ENCODE peak calls at places on chromosomes 6 and 20, in nine cellular contexts. H is body of pancreas, Q is lung, P is transverse colon, C is brain microvascular endothelial cell, N is hepatocyte, G is WERI-Rb-1, S is cardiac muscle cell, R is astrocyte of the cerebellum. I is an unnamed sample.

GRCh38 chr6:51934098-51934497 is 153.3 kb downstream of the PKHD1 start:
- DNase-seq in H (no peak), S (no peak), N (no peak), G (peak; percentile 35), R (no peak), P (no peak), C (no peak), Q (no peak), I (no peak)

GRCh38 chr6:168636147-168636982 is 195.4 kb downstream of the SMOC2 start:
- DNase-seq in G (no peak), P (no peak), C (no peak), R (no peak), S (no peak), Q (no peak), H (no peak), N (no peak), I (no peak)

GRCh38 chr20:2149507-2149906 is 47.9 kb downstream of the STK35 start:
- DNase-seq in R (no peak), G (no peak), Q (no peak), H (no peak), S (no peak), N (no peak), P (no peak), C (no peak), I (no peak)

GRCh38 chr6:128516514-128516898 is 3.9 kb downstream of the PTPRK start:
- DNase-seq in S (no peak), P (no peak), Q (no peak), C (no peak), G (no peak), N (peak; percentile 45), H (no peak), R (no peak), I (no peak)

GRCh38 chr20:53914091-53914860 is 156.1 kb downstream of the BCAS1 start:
- DNase-seq in Q (no peak), N (no peak), P (peak; percentile 8), S (peak; percentile 69), R (no peak), C (no peak), G (no peak), H (peak; percentile 18), I (no peak)

GRCh38 chr20:50348118-50348517 is 157.5 kb downstream of the CEBPB start:
- DNase-seq in G (no peak), C (no peak), H (peak; percentile 53), S (peak; percentile 90), Q (no peak), N (no peak), R (no peak), P (no peak), I (no peak)

GRCh38 chr20:51206032-51206662 is 183.2 kb upstream of the KCNG1 start:
- DNase-seq in G (no peak), P (no peak), S (no peak), C (no peak), Q (no peak), R (no peak), H (no peak), N (no peak), I (no peak)

GRCh38 chr20:2919518-2920245 is 46.4 kb downstream of the PTPRA start:
- DNase-seq in P (peak; percentile 34), N (peak; percentile 16), S (no peak), Q (no peak), G (no peak), C (no peak), R (no peak), H (no peak), I (no peak)

GRCh38 chr6:26299286-26300042 is 65.5 kb upstream of the BTN3A2 start:
- DNase-seq in H (no peak), C (peak; percentile 45), P (no peak), R (no peak), G (no peak), N (no peak), Q (no peak), S (no peak), I (no peak)

DNA sequence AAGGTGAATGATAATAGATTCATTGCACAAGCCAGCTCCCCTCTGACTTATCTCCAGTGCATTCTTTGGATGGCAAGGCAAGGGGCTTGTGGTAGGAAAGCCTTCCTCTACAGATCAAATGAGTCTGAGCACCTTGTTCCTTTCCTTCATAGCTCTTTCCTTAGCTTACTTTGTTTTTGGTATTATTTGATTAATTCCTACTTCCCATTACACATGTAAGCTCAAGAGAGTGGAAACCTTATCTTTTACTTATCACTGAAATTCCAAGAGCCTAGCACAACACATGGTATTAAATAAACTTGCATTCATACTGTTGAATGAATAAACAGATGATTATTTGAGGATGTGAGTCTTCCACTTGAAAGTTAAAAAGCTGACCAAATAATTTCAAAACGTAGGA is 41.7 kb downstream of the FRK start:
- DNase-seq in R (no peak), N (no peak), H (no peak), P (no peak), C (no peak), Q (no peak), G (no peak), S (peak; percentile 34), I (no peak)
- H3K4me3 ChIP-seq in R (no peak overlapping the region), N (no peak overlapping the region), H (no peak overlapping the region), P (no peak overlapping the region), C (no peak overlapping the region), Q (no peak overlapping the region), G (no peak overlapping the region), S (no peak overlapping the region), I (no peak overlapping the region)

DNA sequence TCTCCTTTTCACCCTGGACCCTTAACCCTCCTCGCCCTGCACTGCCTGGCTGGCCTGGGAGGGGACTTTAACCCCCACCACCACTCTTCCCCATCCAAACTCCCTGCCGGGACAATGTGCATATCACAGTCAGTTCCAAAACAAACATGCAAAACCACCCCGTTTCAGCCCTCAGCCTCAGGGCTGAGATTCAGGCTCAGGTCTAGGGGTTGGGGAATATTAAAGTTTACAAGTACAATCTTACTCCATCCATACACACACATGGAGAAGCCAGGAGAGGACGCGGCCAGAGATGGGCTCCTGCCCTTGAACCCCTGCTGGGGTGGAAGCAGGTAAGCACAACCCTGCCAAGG is 534 bp downstream of the KIAA1755 start:
- DNase-seq in R (no peak), G (no peak), S (peak; percentile 29), H (no peak), N (no peak), P (no peak), C (no peak), Q (no peak), I (no peak)
- H3K4me3 ChIP-seq in R (peak overlapping the region; percentile 51), G (peak overlapping the region; percentile 61), S (no peak overlapping the region), H (no peak overlapping the region), N (no peak overlapping the region), P (peak overlapping the region; percentile 30), C (peak overlapping the region; percentile 94), Q (no peak overlapping the region), I (peak overlapping the region; percentile 56)

DNA sequence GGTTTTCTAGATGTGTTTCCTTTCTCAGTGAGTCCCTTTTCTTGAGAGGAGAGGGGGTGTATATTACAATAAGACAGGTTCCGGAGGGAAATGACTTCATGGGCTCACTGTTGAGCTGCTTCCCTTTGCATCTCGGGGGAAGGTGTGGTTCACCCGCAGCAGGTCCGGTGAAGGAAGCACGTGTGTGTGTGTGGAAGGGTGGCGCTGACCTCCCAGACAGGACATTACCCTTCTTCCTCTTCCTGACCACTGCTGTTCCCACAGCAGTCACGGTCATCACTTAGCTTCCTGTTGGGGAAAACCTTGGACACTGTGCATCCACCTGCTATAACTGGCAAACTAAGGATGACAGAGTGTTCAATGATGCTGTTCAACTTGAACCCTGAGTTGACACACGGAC is 83.6 kb downstream of the PLEKHG1 start:
- DNase-seq in H (no peak), R (no peak), N (no peak), P (no peak), Q (no peak), C (no peak), G (no peak), S (no peak), I (no peak)
- H3K4me3 ChIP-seq in H (no peak overlapping the region), R (no peak overlapping the region), N (no peak overlapping the region), P (no peak overlapping the region), Q (peak overlapping the region; percentile 30), C (no peak overlapping the region), G (no peak overlapping the region), S (no peak overlapping the region), I (no peak overlapping the region)

GRCh38 chr6:11092654-11093053 is 980 bp upstream of the SMIM13 start:
- DNase-seq in N (no peak), H (no peak), Q (no peak), S (no peak), P (no peak), C (no peak), R (no peak), G (no peak), I (no peak)
- H3K4me3 ChIP-seq in N (peak overlapping the region; percentile 47), H (no peak overlapping the region), Q (no peak overlapping the region), S (peak overlapping the region; percentile 94), P (peak overlapping the region; percentile 64), C (peak overlapping the region; percentile 98), R (peak overlapping the region; percentile 67), G (peak overlapping the region; percentile 96), I (peak overlapping the region; percentile 99)

GRCh38 chr6:36735110-36735971 is 37.7 kb downstream of the RAB44 start:
- DNase-seq in C (peak; percentile 53), N (peak; percentile 68), G (no peak), S (peak; percentile 94), P (peak; percentile 79), R (peak; percentile 38), H (peak; percentile 63), Q (peak; percentile 76), I (peak; percentile 52)
- H3K4me3 ChIP-seq in C (peak overlapping the region; percentile 5), N (no peak overlapping the region), G (no peak overlapping the region), S (no peak overlapping the region), P (no peak overlapping the region), R (no peak overlapping the region), H (no peak overlapping the region), Q (no peak overlapping the region), I (peak overlapping the region; percentile 8)

DNA sequence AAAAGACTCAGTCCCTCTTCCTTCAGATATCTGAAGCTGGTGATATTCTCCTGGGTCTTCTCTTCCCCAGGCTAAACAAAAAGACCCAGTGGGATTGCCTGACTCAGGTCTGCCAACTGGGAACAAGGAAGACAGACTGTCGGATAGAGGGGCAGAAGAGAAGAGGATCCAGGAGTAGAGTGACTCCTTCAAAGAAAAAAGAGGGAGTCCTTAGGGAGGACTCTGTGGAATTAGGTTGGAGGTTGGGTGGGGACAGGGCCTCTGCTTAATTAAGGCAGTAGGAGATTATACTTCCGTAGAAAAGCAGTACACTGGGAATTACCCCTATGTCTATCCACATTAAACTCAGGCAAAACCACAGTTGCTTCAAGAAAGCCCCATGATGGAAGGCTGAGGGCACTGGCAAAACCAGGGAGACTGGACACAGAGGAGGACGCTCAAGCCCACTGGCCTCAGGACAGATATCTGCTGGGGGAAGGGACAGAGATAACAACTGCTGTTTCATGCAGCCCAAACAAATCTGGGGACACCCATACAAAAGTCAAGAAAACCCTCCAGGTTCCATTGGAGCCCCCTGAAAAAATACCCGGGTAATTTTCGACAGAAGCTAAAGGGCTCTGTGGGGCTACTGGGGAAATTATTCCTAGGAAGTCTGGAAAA is 5.7 kb downstream of the BCL2L1 start:
- DNase-seq in R (no peak), G (peak; percentile 42), N (no peak), C (no peak), P (no peak), H (no peak), Q (no peak), S (no peak), I (no peak)
- H3K4me3 ChIP-seq in R (peak overlapping the region; percentile 7), G (peak overlapping the region; percentile 23), N (no peak overlapping the region), C (no peak overlapping the region), P (no peak overlapping the region), H (no peak overlapping the region), Q (peak overlapping the region; percentile 2), S (no peak overlapping the region), I (no peak overlapping the region)

I was measured in BJ.